ENCODE peak calls at places on chromosomes 16 and 17, in five cellular contexts. S is body of pancreas, B is colonic mucosa, M is IMR-90, R is lung. V is an unnamed sample.

GRCh38 chr17:6749519-6749918 is 6.3 kb upstream of the XAF1 start:
- DNase-seq in S (no peak), B (no peak), M (no peak), R (no peak), V (no peak)

GRCh38 chr17:48100160-48100559 is 1.1 kb downstream of the CBX1 start:
- DNase-seq in S (no peak), B (no peak), M (peak), R (no peak), V (no peak)

GRCh38 chr17:34892864-34893263 is 68.4 kb downstream of the CCT6B start:
- DNase-seq in S (no peak), B (no peak), M (no peak), R (no peak), V (peak)

GRCh38 chr16:11379420-11379819 is 34.2 kb downstream of the RMI2 start:
- DNase-seq in S (peak), B (no peak), M (peak), R (no peak), V (no peak)

GRCh38 chr16:89971495-89972243 is 23.1 kb downstream of the DEF8 start:
- DNase-seq in S (peak), B (no peak), M (no peak), R (no peak), V (no peak)

GRCh38 chr17:8698142-8699050 is 46.2 kb downstream of the CCDC42 start:
- DNase-seq in S (peak), B (peak), M (peak), R (peak), V (peak)

GRCh38 chr17:4838306-4838785 is 5.2 kb downstream of the MINK1 start:
- DNase-seq in S (no peak), B (no peak), M (no peak), R (no peak), V (no peak)

GRCh38 chr16:13510425-13511151 is 409.4 kb upstream of the ERCC4 start:
- DNase-seq in S (no peak), B (no peak), M (no peak), R (no peak), V (no peak)

GRCh38 chr17:36583787-36584186 is 7.9 kb upstream of the DHRS11 start:
- DNase-seq in S (no peak), B (no peak), M (no peak), R (no peak), V (no peak)

GRCh38 chr16:19130852-19131808 is 17.4 kb downstream of the ITPRIPL2 start:
- DNase-seq in S (no peak), B (peak), M (peak), R (no peak), V (no peak)

GRCh38 chr17:1005361-1005946 is 8.5 kb downstream of the TIMM22 start:
- DNase-seq in S (peak), B (peak), M (peak), R (no peak), V (peak)

GRCh38 chr17:2837147-2837561 is 40.9 kb downstream of the RAP1GAP2 start:
- DNase-seq in S (no peak), B (no peak), M (no peak), R (no peak), V (no peak)

GRCh38 chr16:11629071-11630030 is 38.9 kb upstream of the SNN start:
- DNase-seq in S (peak), B (no peak), M (peak), R (no peak), V (no peak)

GRCh38 chr17:57565119-57565635 is 179.9 kb downstream of the CCDC182 start:
- DNase-seq in S (no peak), B (no peak), M (no peak), R (no peak), V (no peak)
- H3K27ac ChIP-seq in S (no peak), B (no peak), M (no peak), R (no peak), V (peak)

GRCh38 chr17:21573961-21574610 is 118.2 kb upstream of the KCNJ18 start:
- DNase-seq in S (peak), B (peak), M (peak), R (no peak), V (peak)
- H3K4me3 ChIP-seq in S (no peak), B (peak), M (peak), R (peak), V (peak)

DNA sequence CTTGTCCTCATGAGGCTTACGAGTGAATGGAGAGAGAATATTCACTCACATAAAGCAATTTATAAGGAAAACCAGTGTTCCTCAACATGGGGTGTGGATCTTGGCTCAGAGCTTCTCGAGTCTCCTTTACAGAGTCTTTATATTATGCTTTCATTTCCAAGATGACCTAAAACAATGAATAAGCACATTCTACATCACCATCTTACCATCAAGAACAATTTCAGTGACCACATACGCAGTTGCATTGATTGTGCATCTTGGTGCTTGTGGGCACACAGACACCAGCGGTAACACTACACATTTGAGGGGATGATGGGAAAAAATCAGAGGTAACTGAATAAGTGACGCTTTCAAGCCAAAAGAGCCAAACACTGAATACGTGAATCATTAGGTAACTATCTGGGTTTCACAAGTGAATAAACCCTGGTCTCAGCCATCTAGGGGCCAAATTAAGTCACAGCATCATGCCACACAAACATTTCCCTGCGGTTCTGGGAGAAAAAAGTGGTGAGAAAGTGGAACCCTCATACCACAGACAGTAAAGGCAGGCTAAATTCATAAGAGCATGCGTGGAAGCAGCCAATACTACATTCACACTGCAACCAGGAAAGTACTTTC is 9.4 kb downstream of the CWC25 start:
- DNase-seq in S (no peak), B (no peak), M (peak), R (no peak), V (no peak)
- TF ChIP-seq CTCF in S (no peak), B (no peak), M (peak), R (no peak), V (no peak)

GRCh38 chr17:75118307-75118706 is 8.5 kb downstream of the ARMC7 start:
- DNase-seq in S (no peak), B (no peak), M (no peak), R (no peak), V (no peak)
- H3K27ac ChIP-seq in S (no peak), B (peak), M (no peak), R (no peak), V (no peak)

GRCh38 chr17:28226563-28226962 is 92.4 kb upstream of the TMEM97 start:
- DNase-seq in S (no peak), B (no peak), M (no peak), R (no peak), V (no peak)

GRCh38 chr17:28228986-28229729 is 89.8 kb upstream of the TMEM97 start:
- DNase-seq in S (no peak), B (no peak), M (no peak), R (no peak), V (no peak)

GRCh38 chr17:28228109-28228840 is 90.7 kb upstream of the TMEM97 start:
- DNase-seq in S (no peak), B (no peak), M (no peak), R (no peak), V (no peak)

GRCh38 chr17:28225872-28226271 is 93.1 kb upstream of the TMEM97 start:
- DNase-seq in S (no peak), B (no peak), M (no peak), R (no peak), V (no peak)

DNA sequence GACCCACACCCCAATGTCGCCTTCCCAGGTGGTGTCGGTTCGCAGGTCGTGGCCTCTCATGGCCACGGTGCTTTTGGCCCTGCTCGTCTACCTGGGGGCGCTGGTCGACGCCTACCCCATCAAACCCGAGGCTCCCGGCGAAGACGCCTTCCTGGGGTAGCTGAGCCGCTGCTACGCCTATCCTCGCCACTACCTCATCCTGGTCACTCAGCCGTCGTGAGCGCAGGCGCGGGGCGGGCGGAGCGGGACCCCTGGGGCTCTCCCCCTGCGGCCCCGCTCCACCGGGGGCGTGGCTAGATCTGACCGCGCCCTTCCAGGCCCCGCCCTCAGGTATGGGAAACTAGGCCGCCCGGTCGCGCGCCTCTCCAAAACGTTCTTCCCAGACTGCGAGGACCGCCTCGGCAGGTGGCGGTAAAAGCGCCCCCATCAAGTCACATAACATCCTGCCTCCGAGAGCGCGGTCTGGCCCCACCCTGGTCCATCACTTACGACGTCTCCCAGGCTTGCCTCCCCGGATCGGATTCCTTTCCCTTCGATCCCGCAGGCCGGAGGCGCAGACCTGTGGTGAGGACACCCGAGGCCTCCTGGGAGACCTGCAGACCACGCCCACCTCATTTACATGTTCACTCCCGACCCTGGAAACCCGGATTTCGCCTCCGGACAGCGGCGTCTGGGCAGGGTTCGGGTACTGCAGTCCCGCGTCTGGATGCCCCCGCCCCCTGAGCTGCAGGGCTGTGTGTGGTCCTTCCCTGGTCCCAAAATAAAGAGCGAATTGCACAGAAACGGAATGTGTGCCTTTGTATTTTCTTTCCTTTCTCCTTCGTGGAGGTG is 91.5 kb upstream of the TMEM97 start:
- DNase-seq in S (peak), B (peak), M (no peak), R (peak), V (peak)
- H3K4me3 ChIP-seq in S (peak), B (peak), M (peak), R (peak), V (peak)

GRCh38 chr17:19619705-19620325 is 28.7 kb upstream of the ALDH3A2 start:
- DNase-seq in S (no peak), B (no peak), M (no peak), R (no peak), V (no peak)

GRCh38 chr17:19613979-19614378 is 34.6 kb upstream of the ALDH3A2 start:
- DNase-seq in S (no peak), B (no peak), M (no peak), R (no peak), V (no peak)

GRCh38 chr17:19610879-19611278 is 37.7 kb upstream of the ALDH3A2 start:
- DNase-seq in S (no peak), B (no peak), M (no peak), R (no peak), V (no peak)

GRCh38 chr17:19618015-19618414 is 30.5 kb upstream of the ALDH3A2 start:
- DNase-seq in S (no peak), B (no peak), M (no peak), R (no peak), V (no peak)

GRCh38 chr17:19614900-19615299 is 33.7 kb upstream of the ALDH3A2 start:
- DNase-seq in S (no peak), B (no peak), M (no peak), R (no peak), V (no peak)
- TF ChIP-seq CTCF in S (no peak), B (no peak), M (no peak), R (no peak), V (no peak)

DNA sequence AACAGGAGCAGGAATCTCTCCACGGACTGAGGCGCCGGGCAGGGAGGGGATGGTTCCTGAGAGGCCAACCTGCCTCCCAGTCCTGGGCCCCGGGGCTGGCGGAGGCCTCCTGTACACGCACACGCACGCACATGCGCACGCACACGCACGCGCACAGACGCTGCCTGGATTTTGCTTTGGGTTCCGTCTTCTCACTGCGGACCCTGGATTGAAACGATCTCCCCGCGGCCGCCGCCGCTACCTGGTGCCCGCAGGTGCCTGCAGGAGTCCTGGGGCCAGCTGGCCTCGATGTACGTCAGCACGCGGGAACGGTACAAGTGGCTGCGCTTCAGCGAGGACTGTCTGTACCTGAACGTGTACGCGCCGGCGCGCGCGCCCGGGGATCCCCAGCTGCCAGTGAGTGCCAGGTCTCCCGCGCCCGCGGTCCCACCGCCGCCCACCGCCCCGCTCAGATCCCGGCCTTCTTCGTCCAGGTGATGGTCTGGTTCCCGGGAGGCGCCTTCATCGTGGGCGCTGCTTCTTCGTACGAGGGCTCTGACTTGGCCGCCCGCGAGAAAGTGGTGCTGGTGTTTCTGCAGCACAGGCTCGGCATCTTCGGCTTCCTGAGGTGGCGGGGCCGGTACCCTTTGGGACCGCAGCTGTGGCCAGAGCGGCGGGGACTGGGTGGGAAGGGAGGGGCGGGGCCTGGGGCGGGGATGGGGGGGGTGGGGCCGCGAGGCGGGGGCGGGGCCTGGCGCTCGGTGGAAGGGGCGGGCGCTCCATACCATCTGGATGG is 12.2 kb downstream of the CES4A start:
- DNase-seq in S (peak), B (peak), M (no peak), R (peak), V (peak)
- H3K27ac ChIP-seq in S (peak), B (no peak), M (no peak), R (peak), V (peak)

DNA sequence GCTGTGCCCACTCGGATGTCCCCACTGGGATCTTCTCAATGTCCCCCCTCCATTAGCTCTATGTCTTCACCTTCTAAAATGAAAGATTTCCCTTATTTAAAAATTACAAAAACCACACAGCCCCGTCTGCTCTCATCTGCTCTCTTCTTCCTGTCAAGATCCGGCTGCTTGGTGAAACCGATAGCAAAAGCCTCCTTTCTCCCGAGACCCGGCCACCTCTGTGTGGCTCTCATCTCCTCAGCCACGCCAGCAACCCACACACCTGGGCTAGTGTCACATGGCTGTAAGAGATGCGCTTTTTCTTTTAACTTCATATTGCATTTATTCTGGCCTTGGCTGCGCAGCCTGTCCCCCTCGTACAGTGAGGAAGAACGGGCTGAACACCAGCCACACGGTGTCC is 20.6 kb downstream of the IFT140 start:
- DNase-seq in S (no peak), B (no peak), M (no peak), R (no peak), V (no peak)
- H3K4me3 ChIP-seq in S (no peak), B (no peak), M (no peak), R (no peak), V (no peak)